ENCODE peak calls at places on chromosome 16, in seven cellular contexts. One of them, this sample, is unnamed.
A peak's percentile ranks its signal among the peaks of the same experiment; 100 is the strongest.

GRCh38 chr16:56909484-56910113 is 22.3 kb upstream of the HERPUD1 start:
- DNase-seq in fibroblast of pulmonary artery: peak; percentile 18
- DNase-seq in AG09319: no peak
- DNase-seq in mammary epithelial cell: no peak
- DNase-seq in epithelial cell of esophagus: no peak
- DNase-seq in RWPE1: no peak
- DNase-seq in foreskin fibroblast: no peak
- DNase-seq in this sample: no peak

GRCh38 chr16:4407543-4408322 is 8.7 kb downstream of the CORO7 start:
- DNase-seq in fibroblast of pulmonary artery: peak; percentile 57
- DNase-seq in AG09319: no peak
- DNase-seq in mammary epithelial cell: no peak
- DNase-seq in epithelial cell of esophagus: no peak
- DNase-seq in RWPE1: no peak
- DNase-seq in foreskin fibroblast: peak; percentile 83
- DNase-seq in this sample: no peak

GRCh38 chr16:9053006-9053601 is 38.3 kb upstream of the HAPSTR1 start:
- DNase-seq in fibroblast of pulmonary artery: peak; percentile 88
- DNase-seq in AG09319: no peak
- DNase-seq in mammary epithelial cell: peak; percentile 44
- DNase-seq in epithelial cell of esophagus: peak; percentile 65
- DNase-seq in RWPE1: peak; percentile 38
- DNase-seq in foreskin fibroblast: peak; percentile 67
- DNase-seq in this sample: peak; percentile 78

GRCh38 chr16:27690604-27691003 is 140.7 kb downstream of the KATNIP start:
- DNase-seq in fibroblast of pulmonary artery: peak; percentile 30
- DNase-seq in AG09319: no peak
- DNase-seq in mammary epithelial cell: no peak
- DNase-seq in epithelial cell of esophagus: peak; percentile 46
- DNase-seq in RWPE1: peak; percentile 19
- DNase-seq in foreskin fibroblast: no peak
- DNase-seq in this sample: peak; percentile 41

GRCh38 chr16:89616576-89617437 is 3.4 kb downstream of the DPEP1 start:
- DNase-seq in fibroblast of pulmonary artery: no peak
- DNase-seq in AG09319: no peak
- DNase-seq in mammary epithelial cell: no peak
- DNase-seq in epithelial cell of esophagus: no peak
- DNase-seq in RWPE1: no peak
- DNase-seq in foreskin fibroblast: no peak
- DNase-seq in this sample: no peak

GRCh38 chr16:57893559-57894389 is 77.2 kb downstream of the CNGB1 start:
- DNase-seq in fibroblast of pulmonary artery: peak; percentile 97
- DNase-seq in AG09319: peak; percentile 54
- DNase-seq in mammary epithelial cell: peak; percentile 94
- DNase-seq in epithelial cell of esophagus: peak; percentile 98
- DNase-seq in RWPE1: peak; percentile 75
- DNase-seq in foreskin fibroblast: peak; percentile 56
- DNase-seq in this sample: no peak

GRCh38 chr16:53726625-53727024 is 22.7 kb downstream of the FTO start:
- DNase-seq in fibroblast of pulmonary artery: no peak
- DNase-seq in AG09319: no peak
- DNase-seq in mammary epithelial cell: peak; percentile 36
- DNase-seq in epithelial cell of esophagus: peak; percentile 75
- DNase-seq in RWPE1: peak; percentile 43
- DNase-seq in foreskin fibroblast: no peak
- DNase-seq in this sample: peak; percentile 40

GRCh38 chr16:84406006-84406963 is 37.9 kb downstream of the ATP2C2 start:
- DNase-seq in fibroblast of pulmonary artery: no peak
- DNase-seq in AG09319: no peak
- DNase-seq in mammary epithelial cell: no peak
- DNase-seq in epithelial cell of esophagus: no peak
- DNase-seq in RWPE1: no peak
- DNase-seq in foreskin fibroblast: no peak
- DNase-seq in this sample: no peak

GRCh38 chr16:12024429-12024828 is 47.9 kb downstream of the SNX29 start:
- DNase-seq in fibroblast of pulmonary artery: no peak
- DNase-seq in AG09319: no peak
- DNase-seq in mammary epithelial cell: no peak
- DNase-seq in epithelial cell of esophagus: peak; percentile 52
- DNase-seq in RWPE1: no peak
- DNase-seq in foreskin fibroblast: no peak
- DNase-seq in this sample: no peak

GRCh38 chr16:70254095-70254964 is 2.6 kb upstream of the EXOSC6 start:
- DNase-seq in fibroblast of pulmonary artery: no peak
- DNase-seq in AG09319: no peak
- DNase-seq in mammary epithelial cell: no peak
- DNase-seq in epithelial cell of esophagus: no peak
- DNase-seq in RWPE1: no peak
- DNase-seq in foreskin fibroblast: peak; percentile 11
- DNase-seq in this sample: no peak

GRCh38 chr16:67396159-67396774 is 3.0 kb upstream of the TPPP3 start:
- DNase-seq in fibroblast of pulmonary artery: peak; percentile 65
- DNase-seq in AG09319: no peak
- DNase-seq in mammary epithelial cell: peak; percentile 90
- DNase-seq in epithelial cell of esophagus: peak; percentile 87
- DNase-seq in RWPE1: peak; percentile 87
- DNase-seq in foreskin fibroblast: peak; percentile 72
- DNase-seq in this sample: peak; percentile 84

GRCh38 chr16:66878067-66878466 is 2.2 kb upstream of the PDP2 start:
- DNase-seq in fibroblast of pulmonary artery: no peak
- DNase-seq in AG09319: no peak
- DNase-seq in mammary epithelial cell: no peak
- DNase-seq in epithelial cell of esophagus: no peak
- DNase-seq in RWPE1: no peak
- DNase-seq in foreskin fibroblast: no peak
- DNase-seq in this sample: no peak

GRCh38 chr16:3553138-3553923 is 23.9 kb downstream of the NLRC3 start:
- DNase-seq in fibroblast of pulmonary artery: no peak
- DNase-seq in AG09319: no peak
- DNase-seq in mammary epithelial cell: no peak
- DNase-seq in epithelial cell of esophagus: no peak
- DNase-seq in RWPE1: no peak
- DNase-seq in foreskin fibroblast: no peak
- DNase-seq in this sample: no peak

GRCh38 chr16:31327675-31328225 is 27.2 kb upstream of the ITGAX start:
- DNase-seq in fibroblast of pulmonary artery: no peak
- DNase-seq in AG09319: no peak
- DNase-seq in mammary epithelial cell: no peak
- DNase-seq in epithelial cell of esophagus: no peak
- DNase-seq in RWPE1: no peak
- DNase-seq in foreskin fibroblast: no peak
- DNase-seq in this sample: no peak

GRCh38 chr16:87826798-87827587 is 42.3 kb downstream of the SLC7A5 start:
- DNase-seq in fibroblast of pulmonary artery: no peak
- DNase-seq in AG09319: no peak
- DNase-seq in mammary epithelial cell: no peak
- DNase-seq in epithelial cell of esophagus: peak; percentile 40
- DNase-seq in RWPE1: no peak
- DNase-seq in foreskin fibroblast: no peak
- DNase-seq in this sample: no peak
- TF ChIP-seq CTCF in fibroblast of pulmonary artery: no peak
- TF ChIP-seq CTCF in AG09319: no peak
- TF ChIP-seq CTCF in mammary epithelial cell: no peak
- TF ChIP-seq CTCF in epithelial cell of esophagus: no peak
- TF ChIP-seq CTCF in RWPE1: no peak
- TF ChIP-seq CTCF in foreskin fibroblast: no peak
- TF ChIP-seq CTCF in this sample: no peak

GRCh38 chr16:46689492-46690280 is at the start of gene ORC6:
- DNase-seq in fibroblast of pulmonary artery: peak; percentile 96
- DNase-seq in AG09319: peak; percentile 87
- DNase-seq in mammary epithelial cell: peak; percentile 95
- DNase-seq in epithelial cell of esophagus: peak; percentile 96
- DNase-seq in RWPE1: peak; percentile 98
- DNase-seq in foreskin fibroblast: peak; percentile 92
- DNase-seq in this sample: peak; percentile 99

GRCh38 chr16:46688101-46688656 is 799 bp downstream of the VPS35 start:
- DNase-seq in fibroblast of pulmonary artery: peak; percentile 31
- DNase-seq in AG09319: no peak
- DNase-seq in mammary epithelial cell: peak; percentile 76
- DNase-seq in epithelial cell of esophagus: peak; percentile 81
- DNase-seq in RWPE1: no peak
- DNase-seq in foreskin fibroblast: no peak
- DNase-seq in this sample: no peak

GRCh38 chr16:46690281-46691178 is 1.1 kb downstream of the ORC6 start:
- DNase-seq in fibroblast of pulmonary artery: peak; percentile 49
- DNase-seq in AG09319: no peak
- DNase-seq in mammary epithelial cell: no peak
- DNase-seq in epithelial cell of esophagus: peak; percentile 20
- DNase-seq in RWPE1: no peak
- DNase-seq in foreskin fibroblast: peak; percentile 20
- DNase-seq in this sample: no peak

GRCh38 chr16:46687486-46687885 is 1.5 kb downstream of the VPS35 start:
- DNase-seq in fibroblast of pulmonary artery: no peak
- DNase-seq in AG09319: no peak
- DNase-seq in mammary epithelial cell: no peak
- DNase-seq in epithelial cell of esophagus: no peak
- DNase-seq in RWPE1: no peak
- DNase-seq in foreskin fibroblast: no peak
- DNase-seq in this sample: no peak

DNA sequence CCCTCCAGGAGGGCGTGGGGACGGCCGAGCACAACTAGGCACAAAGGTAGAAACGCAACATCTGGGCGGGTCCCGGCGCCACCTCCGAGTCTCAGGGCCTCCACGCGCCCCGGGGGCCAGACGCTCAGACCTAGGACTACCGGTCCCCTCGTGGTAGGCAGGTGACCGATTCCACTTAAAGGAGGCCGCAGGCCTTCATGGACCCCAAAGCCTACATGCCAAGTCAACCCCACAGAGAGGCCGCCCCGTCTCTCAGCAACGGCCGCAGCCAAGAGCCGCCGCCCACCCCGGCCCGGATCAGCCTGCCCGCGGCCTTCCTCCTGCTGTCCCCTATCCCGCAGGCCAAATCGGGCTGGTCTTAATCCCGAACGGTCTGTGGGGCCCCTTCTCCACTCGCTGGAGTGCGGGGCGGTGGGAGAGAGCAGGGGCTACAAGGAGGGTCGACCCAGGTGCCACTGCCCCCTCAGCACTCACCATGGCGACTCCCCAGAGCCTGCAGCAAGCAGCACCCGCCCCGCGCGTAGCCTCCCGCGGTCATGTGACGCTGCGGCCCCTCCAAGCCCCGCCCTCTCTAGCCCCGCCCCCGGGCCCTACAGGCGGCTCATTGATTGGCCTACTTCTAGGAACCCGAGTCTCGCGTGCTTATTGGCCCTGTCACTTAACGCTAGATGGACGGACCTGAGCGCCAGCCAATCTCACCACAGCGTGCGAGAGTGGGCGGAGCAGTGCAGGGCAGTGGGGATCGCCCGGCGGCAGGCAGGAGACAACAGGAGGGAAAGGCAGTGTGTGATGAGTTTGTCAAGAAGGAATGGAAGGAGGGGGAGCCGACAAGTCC is at the start of gene VPS35:
- DNase-seq in fibroblast of pulmonary artery: peak; percentile 99
- DNase-seq in AG09319: peak; percentile 97
- DNase-seq in mammary epithelial cell: peak; percentile 98
- DNase-seq in epithelial cell of esophagus: peak; percentile 99
- DNase-seq in RWPE1: peak; percentile 98
- DNase-seq in foreskin fibroblast: peak; percentile 98
- DNase-seq in this sample: peak; percentile 100
- TF ChIP-seq CTCF in fibroblast of pulmonary artery: peak; percentile 16
- TF ChIP-seq CTCF in AG09319: peak; percentile 18
- TF ChIP-seq CTCF in mammary epithelial cell: no peak
- TF ChIP-seq CTCF in epithelial cell of esophagus: no peak
- TF ChIP-seq CTCF in RWPE1: peak; percentile 58
- TF ChIP-seq CTCF in foreskin fibroblast: no peak
- TF ChIP-seq CTCF in this sample: no peak

GRCh38 chr16:13397126-13397525 is 495.7 kb downstream of the SHISA9 start:
- DNase-seq in fibroblast of pulmonary artery: no peak
- DNase-seq in AG09319: no peak
- DNase-seq in mammary epithelial cell: no peak
- DNase-seq in epithelial cell of esophagus: no peak
- DNase-seq in RWPE1: no peak
- DNase-seq in foreskin fibroblast: no peak
- DNase-seq in this sample: no peak
- TF ChIP-seq CTCF in fibroblast of pulmonary artery: no peak
- TF ChIP-seq CTCF in AG09319: no peak
- TF ChIP-seq CTCF in mammary epithelial cell: no peak
- TF ChIP-seq CTCF in epithelial cell of esophagus: no peak
- TF ChIP-seq CTCF in RWPE1: no peak
- TF ChIP-seq CTCF in foreskin fibroblast: no peak
- TF ChIP-seq CTCF in this sample: no peak

GRCh38 chr16:50593410-50594139 is 45.4 kb downstream of the NKD1 start:
- DNase-seq in fibroblast of pulmonary artery: peak; percentile 31
- DNase-seq in AG09319: no peak
- DNase-seq in mammary epithelial cell: no peak
- DNase-seq in epithelial cell of esophagus: no peak
- DNase-seq in RWPE1: no peak
- DNase-seq in foreskin fibroblast: no peak
- DNase-seq in this sample: peak; percentile 30
- TF ChIP-seq CTCF in fibroblast of pulmonary artery: peak; percentile 28
- TF ChIP-seq CTCF in AG09319: peak; percentile 23
- TF ChIP-seq CTCF in mammary epithelial cell: no peak
- TF ChIP-seq CTCF in epithelial cell of esophagus: no peak
- TF ChIP-seq CTCF in RWPE1: no peak
- TF ChIP-seq CTCF in foreskin fibroblast: no peak
- TF ChIP-seq CTCF in this sample: peak; percentile 45

GRCh38 chr16:87190288-87191240 is 126.6 kb downstream of the C16orf95 start:
- DNase-seq in fibroblast of pulmonary artery: no peak
- DNase-seq in AG09319: no peak
- DNase-seq in mammary epithelial cell: no peak
- DNase-seq in epithelial cell of esophagus: no peak
- DNase-seq in RWPE1: no peak
- DNase-seq in foreskin fibroblast: no peak
- DNase-seq in this sample: no peak
- TF ChIP-seq CTCF in fibroblast of pulmonary artery: peak; percentile 12
- TF ChIP-seq CTCF in AG09319: no peak
- TF ChIP-seq CTCF in mammary epithelial cell: peak; percentile 11
- TF ChIP-seq CTCF in epithelial cell of esophagus: peak; percentile 22
- TF ChIP-seq CTCF in RWPE1: no peak
- TF ChIP-seq CTCF in foreskin fibroblast: no peak
- TF ChIP-seq CTCF in this sample: no peak

GRCh38 chr16:2096853-2097620 is 38.7 kb downstream of the PKD1 start:
- DNase-seq in fibroblast of pulmonary artery: no peak
- DNase-seq in AG09319: no peak
- DNase-seq in mammary epithelial cell: no peak
- DNase-seq in epithelial cell of esophagus: no peak
- DNase-seq in RWPE1: no peak
- DNase-seq in foreskin fibroblast: no peak
- DNase-seq in this sample: no peak
- TF ChIP-seq CTCF in fibroblast of pulmonary artery: no peak
- TF ChIP-seq CTCF in AG09319: no peak
- TF ChIP-seq CTCF in mammary epithelial cell: no peak
- TF ChIP-seq CTCF in epithelial cell of esophagus: no peak
- TF ChIP-seq CTCF in RWPE1: no peak
- TF ChIP-seq CTCF in foreskin fibroblast: no peak
- TF ChIP-seq CTCF in this sample: no peak

This sample was measured in nephron progenitor cell.